ENCODE peak calls at places on chromosomes 13 and 19, in four cellular contexts. One of them, this sample, is unnamed.
A peak's percentile ranks its signal among the peaks of the same experiment; 100 is the strongest.

GRCh38 chr13:97901716-97902115 is 51.8 kb upstream of the IPO5 start:
- DNase-seq in progenitor cell of endocrine pancreas: no peak
- DNase-seq in astrocyte of the spinal cord: no peak
- DNase-seq in mesendoderm: no peak
- DNase-seq in this sample: no peak

GRCh38 chr19:27746691-27747380 is 1466.1 kb downstream of the UQCRFS1 start:
- DNase-seq in progenitor cell of endocrine pancreas: no peak
- DNase-seq in astrocyte of the spinal cord: no peak
- DNase-seq in mesendoderm: peak; percentile 70
- DNase-seq in this sample: peak; percentile 7

GRCh38 chr19:35721374-35721773 is 3.6 kb downstream of the KMT2B start:
- DNase-seq in progenitor cell of endocrine pancreas: no peak
- DNase-seq in astrocyte of the spinal cord: no peak
- DNase-seq in mesendoderm: no peak
- DNase-seq in this sample: no peak

GRCh38 chr19:19461671-19462622 is 53.4 kb downstream of the TSSK6 start:
- DNase-seq in progenitor cell of endocrine pancreas: peak; percentile 27
- DNase-seq in astrocyte of the spinal cord: peak; percentile 66
- DNase-seq in mesendoderm: peak; percentile 96
- DNase-seq in this sample: no peak

GRCh38 chr13:98014766-98015165 is 61.3 kb downstream of the IPO5 start:
- DNase-seq in progenitor cell of endocrine pancreas: no peak
- DNase-seq in astrocyte of the spinal cord: peak; percentile 52
- DNase-seq in mesendoderm: no peak
- DNase-seq in this sample: no peak

GRCh38 chr13:69331245-69331644 is 776.4 kb upstream of the ATXN8OS start:
- DNase-seq in progenitor cell of endocrine pancreas: no peak
- DNase-seq in astrocyte of the spinal cord: no peak
- DNase-seq in mesendoderm: no peak
- DNase-seq in this sample: no peak

GRCh38 chr13:36251528-36251927 is 37.2 kb upstream of the SOHLH2 start:
- DNase-seq in progenitor cell of endocrine pancreas: no peak
- DNase-seq in astrocyte of the spinal cord: no peak
- DNase-seq in mesendoderm: no peak
- DNase-seq in this sample: no peak

GRCh38 chr13:28865951-28866350 is 45.8 kb downstream of the MTUS2 start:
- DNase-seq in progenitor cell of endocrine pancreas: no peak
- DNase-seq in astrocyte of the spinal cord: no peak
- DNase-seq in mesendoderm: no peak
- DNase-seq in this sample: no peak

GRCh38 chr13:112962911-112963625 is 5.9 kb upstream of the MCF2L start:
- DNase-seq in progenitor cell of endocrine pancreas: no peak
- DNase-seq in astrocyte of the spinal cord: no peak
- DNase-seq in mesendoderm: no peak
- DNase-seq in this sample: no peak

GRCh38 chr19:11291991-11292390 is 4.0 kb upstream of the TSPAN16 start:
- DNase-seq in progenitor cell of endocrine pancreas: no peak
- DNase-seq in astrocyte of the spinal cord: no peak
- DNase-seq in mesendoderm: no peak
- DNase-seq in this sample: no peak

GRCh38 chr19:36008336-36008978 is at the start of gene SYNE4:
- DNase-seq in progenitor cell of endocrine pancreas: peak; percentile 47
- DNase-seq in astrocyte of the spinal cord: no peak
- DNase-seq in mesendoderm: peak; percentile 93
- DNase-seq in this sample: no peak

GRCh38 chr19:43777163-43777700 is 3.5 kb downstream of the KCNN4 start:
- DNase-seq in progenitor cell of endocrine pancreas: no peak
- DNase-seq in astrocyte of the spinal cord: peak; percentile 73
- DNase-seq in mesendoderm: no peak
- DNase-seq in this sample: peak; percentile 29

GRCh38 chr19:2774083-2774679 is 8.9 kb downstream of the SGTA start:
- DNase-seq in progenitor cell of endocrine pancreas: no peak
- DNase-seq in astrocyte of the spinal cord: no peak
- DNase-seq in mesendoderm: no peak
- DNase-seq in this sample: no peak

GRCh38 chr13:44879452-44880058 is 109.7 kb downstream of the NUFIP1 start:
- DNase-seq in progenitor cell of endocrine pancreas: no peak
- DNase-seq in astrocyte of the spinal cord: peak; percentile 58
- DNase-seq in mesendoderm: peak; percentile 67
- DNase-seq in this sample: no peak

GRCh38 chr13:98411617-98412310 is 165.1 kb downstream of the STK24 start:
- DNase-seq in progenitor cell of endocrine pancreas: no peak
- DNase-seq in astrocyte of the spinal cord: no peak
- DNase-seq in mesendoderm: no peak
- DNase-seq in this sample: no peak

GRCh38 chr19:9911524-9911923 is 24.8 kb downstream of the OLFM2 start:
- DNase-seq in progenitor cell of endocrine pancreas: no peak
- DNase-seq in astrocyte of the spinal cord: no peak
- DNase-seq in mesendoderm: no peak
- DNase-seq in this sample: no peak

GRCh38 chr19:49857061-49857833 is 6.3 kb downstream of the PTOV1 start:
- DNase-seq in progenitor cell of endocrine pancreas: no peak
- DNase-seq in astrocyte of the spinal cord: no peak
- DNase-seq in mesendoderm: no peak
- DNase-seq in this sample: no peak